ENCODE peak calls at places on chromosomes 3 and 15, in eight cellular contexts. One of them, this sample, is unnamed.

GRCh38 chr3:100590114-100590839 is 19.1 kb upstream of the ADGRG7 start:
- DNase-seq in neural crest cell: peak; percentile 67
- DNase-seq in WTC11: peak; percentile 49
- DNase-seq in cardiac muscle cell: peak; percentile 76
- DNase-seq in right atrium auricular region: peak; percentile 75
- DNase-seq in BE2C: peak; percentile 50
- DNase-seq in upper lobe of right lung: no peak
- DNase-seq in pancreas: no peak
- DNase-seq in this sample: peak; percentile 34

GRCh38 chr3:71028802-71029201 is 554.7 kb downstream of the FOXP1 start:
- DNase-seq in neural crest cell: no peak
- DNase-seq in WTC11: no peak
- DNase-seq in cardiac muscle cell: no peak
- DNase-seq in right atrium auricular region: no peak
- DNase-seq in BE2C: no peak
- DNase-seq in upper lobe of right lung: no peak
- DNase-seq in pancreas: no peak
- DNase-seq in this sample: no peak

GRCh38 chr15:48823237-48823636 is 12.4 kb upstream of the CEP152 start:
- DNase-seq in neural crest cell: no peak
- DNase-seq in WTC11: peak; percentile 17
- DNase-seq in cardiac muscle cell: no peak
- DNase-seq in right atrium auricular region: no peak
- DNase-seq in BE2C: no peak
- DNase-seq in upper lobe of right lung: no peak
- DNase-seq in pancreas: no peak
- DNase-seq in this sample: no peak

GRCh38 chr3:7788881-7789280 is 712.7 kb upstream of the LMCD1 start:
- DNase-seq in neural crest cell: no peak
- DNase-seq in WTC11: no peak
- DNase-seq in cardiac muscle cell: no peak
- DNase-seq in right atrium auricular region: no peak
- DNase-seq in BE2C: no peak
- DNase-seq in upper lobe of right lung: no peak
- DNase-seq in pancreas: no peak
- DNase-seq in this sample: no peak

GRCh38 chr3:73432021-73432722 is 192.6 kb downstream of the PDZRN3 start:
- DNase-seq in neural crest cell: no peak
- DNase-seq in WTC11: no peak
- DNase-seq in cardiac muscle cell: peak; percentile 68
- DNase-seq in right atrium auricular region: no peak
- DNase-seq in BE2C: peak; percentile 49
- DNase-seq in upper lobe of right lung: no peak
- DNase-seq in pancreas: no peak
- DNase-seq in this sample: no peak

GRCh38 chr3:139299261-139300132 is 44.3 kb upstream of the MRPS22 start:
- DNase-seq in neural crest cell: no peak
- DNase-seq in WTC11: peak; percentile 14
- DNase-seq in cardiac muscle cell: no peak
- DNase-seq in right atrium auricular region: no peak
- DNase-seq in BE2C: no peak
- DNase-seq in upper lobe of right lung: no peak
- DNase-seq in pancreas: peak; percentile 83
- DNase-seq in this sample: no peak

GRCh38 chr3:116579843-116580242 is 129.7 kb upstream of the TUSC7 start:
- DNase-seq in neural crest cell: peak; percentile 33
- DNase-seq in WTC11: peak; percentile 13
- DNase-seq in cardiac muscle cell: peak; percentile 46
- DNase-seq in right atrium auricular region: no peak
- DNase-seq in BE2C: peak; percentile 23
- DNase-seq in upper lobe of right lung: no peak
- DNase-seq in pancreas: no peak
- DNase-seq in this sample: no peak

GRCh38 chr15:38401101-38401500 is 52.8 kb upstream of the FAM98B start:
- DNase-seq in neural crest cell: no peak
- DNase-seq in WTC11: no peak
- DNase-seq in cardiac muscle cell: no peak
- DNase-seq in right atrium auricular region: no peak
- DNase-seq in BE2C: no peak
- DNase-seq in upper lobe of right lung: no peak
- DNase-seq in pancreas: no peak
- DNase-seq in this sample: no peak

GRCh38 chr3:126266291-126266840 is 86.0 kb upstream of the ALDH1L1 start:
- DNase-seq in neural crest cell: no peak
- DNase-seq in WTC11: peak; percentile 47
- DNase-seq in cardiac muscle cell: no peak
- DNase-seq in right atrium auricular region: peak; percentile 83
- DNase-seq in BE2C: no peak
- DNase-seq in upper lobe of right lung: peak; percentile 79
- DNase-seq in pancreas: peak; percentile 84
- DNase-seq in this sample: no peak

GRCh38 chr3:159881828-159882309 is 106.8 kb upstream of the IL12A start:
- DNase-seq in neural crest cell: no peak
- DNase-seq in WTC11: peak; percentile 33
- DNase-seq in cardiac muscle cell: peak; percentile 23
- DNase-seq in right atrium auricular region: no peak
- DNase-seq in BE2C: peak; percentile 61
- DNase-seq in upper lobe of right lung: no peak
- DNase-seq in pancreas: no peak
- DNase-seq in this sample: no peak

GRCh38 chr15:75673426-75674247 is 25.9 kb downstream of the SNX33 start:
- DNase-seq in neural crest cell: no peak
- DNase-seq in WTC11: no peak
- DNase-seq in cardiac muscle cell: no peak
- DNase-seq in right atrium auricular region: peak; percentile 89
- DNase-seq in BE2C: no peak
- DNase-seq in upper lobe of right lung: peak; percentile 81
- DNase-seq in pancreas: no peak
- DNase-seq in this sample: no peak

GRCh38 chr3:175003590-175003989 is 144.5 kb downstream of the NAALADL2 start:
- DNase-seq in neural crest cell: no peak
- DNase-seq in WTC11: no peak
- DNase-seq in cardiac muscle cell: no peak
- DNase-seq in right atrium auricular region: no peak
- DNase-seq in BE2C: no peak
- DNase-seq in upper lobe of right lung: no peak
- DNase-seq in pancreas: no peak
- DNase-seq in this sample: no peak

GRCh38 chr15:22845289-22845900 is 6.9 kb downstream of the NIPA2 start:
- DNase-seq in neural crest cell: no peak
- DNase-seq in WTC11: peak; percentile 57
- DNase-seq in cardiac muscle cell: peak; percentile 81
- DNase-seq in right atrium auricular region: no peak
- DNase-seq in BE2C: no peak
- DNase-seq in upper lobe of right lung: no peak
- DNase-seq in pancreas: no peak
- DNase-seq in this sample: peak; percentile 56

GRCh38 chr15:78360426-78360825 is 20.3 kb downstream of the CRABP1 start:
- DNase-seq in neural crest cell: no peak
- DNase-seq in WTC11: no peak
- DNase-seq in cardiac muscle cell: peak; percentile 93
- DNase-seq in right atrium auricular region: no peak
- DNase-seq in BE2C: peak; percentile 45
- DNase-seq in upper lobe of right lung: no peak
- DNase-seq in pancreas: no peak
- DNase-seq in this sample: no peak

GRCh38 chr3:88005066-88005465 is 53.7 kb downstream of the CGGBP1 start:
- DNase-seq in neural crest cell: no peak
- DNase-seq in WTC11: no peak
- DNase-seq in cardiac muscle cell: peak; percentile 12
- DNase-seq in right atrium auricular region: no peak
- DNase-seq in BE2C: no peak
- DNase-seq in upper lobe of right lung: no peak
- DNase-seq in pancreas: no peak
- DNase-seq in this sample: no peak

GRCh38 chr15:83565553-83566159 is 88.3 kb upstream of the ADAMTSL3 start:
- DNase-seq in neural crest cell: peak; percentile 25
- DNase-seq in WTC11: no peak
- DNase-seq in cardiac muscle cell: peak; percentile 66
- DNase-seq in right atrium auricular region: no peak
- DNase-seq in BE2C: no peak
- DNase-seq in upper lobe of right lung: no peak
- DNase-seq in pancreas: no peak
- DNase-seq in this sample: no peak

GRCh38 chr15:62607643-62608042 is 434.9 kb upstream of the TPM1 start:
- DNase-seq in neural crest cell: no peak
- DNase-seq in WTC11: no peak
- DNase-seq in cardiac muscle cell: no peak
- DNase-seq in right atrium auricular region: no peak
- DNase-seq in BE2C: no peak
- DNase-seq in upper lobe of right lung: no peak
- DNase-seq in pancreas: no peak
- DNase-seq in this sample: no peak

GRCh38 chr15:82043726-82044372 is 2.0 kb downstream of the MEX3B start:
- DNase-seq in neural crest cell: no peak
- DNase-seq in WTC11: peak; percentile 48
- DNase-seq in cardiac muscle cell: no peak
- DNase-seq in right atrium auricular region: no peak
- DNase-seq in BE2C: no peak
- DNase-seq in upper lobe of right lung: no peak
- DNase-seq in pancreas: no peak
- DNase-seq in this sample: peak; percentile 35

GRCh38 chr15:70532536-70533186 is 230.7 kb downstream of the UACA start:
- DNase-seq in neural crest cell: no peak
- DNase-seq in WTC11: no peak
- DNase-seq in cardiac muscle cell: no peak
- DNase-seq in right atrium auricular region: no peak
- DNase-seq in BE2C: no peak
- DNase-seq in upper lobe of right lung: no peak
- DNase-seq in pancreas: no peak
- DNase-seq in this sample: no peak

GRCh38 chr3:129104498-129105079 is 17.0 kb downstream of the RAB43 start:
- DNase-seq in neural crest cell: no peak
- DNase-seq in WTC11: no peak
- DNase-seq in cardiac muscle cell: no peak
- DNase-seq in right atrium auricular region: no peak
- DNase-seq in BE2C: no peak
- DNase-seq in upper lobe of right lung: no peak
- DNase-seq in pancreas: no peak
- DNase-seq in this sample: no peak

GRCh38 chr3:171257251-171258179 is 202.7 kb downstream of the TNIK start:
- DNase-seq in neural crest cell: no peak
- DNase-seq in WTC11: no peak
- DNase-seq in cardiac muscle cell: peak; percentile 15
- DNase-seq in right atrium auricular region: no peak
- DNase-seq in BE2C: no peak
- DNase-seq in upper lobe of right lung: no peak
- DNase-seq in pancreas: no peak
- DNase-seq in this sample: no peak

GRCh38 chr15:60966316-60966715 is 262.8 kb downstream of the RORA start:
- DNase-seq in neural crest cell: no peak
- DNase-seq in WTC11: no peak
- DNase-seq in cardiac muscle cell: no peak
- DNase-seq in right atrium auricular region: no peak
- DNase-seq in BE2C: no peak
- DNase-seq in upper lobe of right lung: no peak
- DNase-seq in pancreas: no peak
- DNase-seq in this sample: no peak

GRCh38 chr15:39581501-39582285 is 814 bp downstream of the THBS1 start:
- DNase-seq in neural crest cell: peak; percentile 13
- DNase-seq in WTC11: peak; percentile 68
- DNase-seq in cardiac muscle cell: peak; percentile 69
- DNase-seq in right atrium auricular region: no peak
- DNase-seq in BE2C: no peak
- DNase-seq in upper lobe of right lung: peak; percentile 80
- DNase-seq in pancreas: peak; percentile 77
- DNase-seq in this sample: peak; percentile 42

DNA sequence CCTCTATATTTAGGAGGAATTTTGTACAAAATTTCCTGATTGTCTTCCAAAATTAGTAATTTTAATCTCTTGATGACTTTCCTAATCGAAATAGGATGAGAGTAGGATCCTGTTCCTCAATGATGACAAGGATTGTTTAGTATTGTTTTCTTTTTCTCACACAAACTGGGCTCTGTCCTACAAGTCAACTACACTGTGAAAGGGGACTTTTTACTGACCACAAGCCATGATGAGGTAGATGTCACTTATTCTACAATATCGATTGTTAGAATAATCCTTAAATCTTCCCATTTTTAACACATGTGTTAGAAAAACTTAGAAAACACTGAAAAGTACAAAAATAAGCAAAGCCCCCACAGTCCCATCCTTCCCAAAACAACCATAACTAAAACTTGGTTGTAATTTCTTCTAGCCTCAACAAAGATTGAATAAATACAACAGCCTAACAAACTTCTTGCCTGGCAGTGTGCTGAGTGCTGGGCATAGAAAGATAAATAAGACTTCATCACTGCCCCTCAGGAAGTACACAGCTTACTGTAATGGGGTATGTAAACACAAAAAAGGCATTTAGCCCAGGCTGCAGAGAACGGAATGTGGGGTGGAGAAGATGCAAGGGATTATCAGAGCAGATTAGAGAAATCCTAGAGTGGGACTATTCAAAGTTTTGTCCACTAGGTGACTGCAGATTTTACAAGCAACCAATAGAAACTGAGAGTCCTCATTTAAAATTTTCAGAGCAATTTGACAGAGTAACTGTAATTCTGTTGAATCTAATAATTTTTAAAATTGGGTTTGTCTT is 35.6 kb upstream of the TSC22D2 start:
- DNase-seq in neural crest cell: no peak
- DNase-seq in WTC11: no peak
- DNase-seq in cardiac muscle cell: no peak
- DNase-seq in right atrium auricular region: no peak
- DNase-seq in BE2C: no peak
- DNase-seq in upper lobe of right lung: no peak
- DNase-seq in pancreas: no peak
- DNase-seq in this sample: no peak
- TF ChIP-seq CTCF in neural crest cell: peak; percentile 48
- TF ChIP-seq CTCF in WTC11: no peak
- TF ChIP-seq CTCF in cardiac muscle cell: peak; percentile 30
- TF ChIP-seq CTCF in right atrium auricular region: peak; percentile 43
- TF ChIP-seq CTCF in BE2C: peak; percentile 31
- TF ChIP-seq CTCF in upper lobe of right lung: peak; percentile 26
- TF ChIP-seq CTCF in pancreas: no peak
- TF ChIP-seq CTCF in this sample: peak; percentile 13

GRCh38 chr3:148727242-148727641 is 29.5 kb downstream of the AGTR1 start:
- DNase-seq in neural crest cell: peak; percentile 48
- DNase-seq in WTC11: peak; percentile 56
- DNase-seq in cardiac muscle cell: peak; percentile 23
- DNase-seq in right atrium auricular region: no peak
- DNase-seq in BE2C: peak; percentile 70
- DNase-seq in upper lobe of right lung: no peak
- DNase-seq in pancreas: peak; percentile 36
- DNase-seq in this sample: peak; percentile 56
- TF ChIP-seq CTCF in neural crest cell: peak; percentile 71
- TF ChIP-seq CTCF in WTC11: peak; percentile 43
- TF ChIP-seq CTCF in cardiac muscle cell: peak; percentile 29
- TF ChIP-seq CTCF in right atrium auricular region: peak; percentile 31
- TF ChIP-seq CTCF in BE2C: peak; percentile 91
- TF ChIP-seq CTCF in upper lobe of right lung: peak; percentile 30
- TF ChIP-seq CTCF in pancreas: peak; percentile 7
- TF ChIP-seq CTCF in this sample: peak; percentile 61

GRCh38 chr15:76982756-76983155 is 12.2 kb upstream of the PSTPIP1 start:
- DNase-seq in neural crest cell: no peak
- DNase-seq in WTC11: no peak
- DNase-seq in cardiac muscle cell: no peak
- DNase-seq in right atrium auricular region: no peak
- DNase-seq in BE2C: no peak
- DNase-seq in upper lobe of right lung: no peak
- DNase-seq in pancreas: no peak
- DNase-seq in this sample: no peak
- TF ChIP-seq CTCF in neural crest cell: no peak
- TF ChIP-seq CTCF in WTC11: no peak
- TF ChIP-seq CTCF in cardiac muscle cell: no peak
- TF ChIP-seq CTCF in right atrium auricular region: no peak
- TF ChIP-seq CTCF in BE2C: no peak
- TF ChIP-seq CTCF in upper lobe of right lung: no peak
- TF ChIP-seq CTCF in pancreas: no peak
- TF ChIP-seq CTCF in this sample: no peak

GRCh38 chr3:192915306-192915705 is 2.4 kb downstream of the MB21D2 start:
- DNase-seq in neural crest cell: no peak
- DNase-seq in WTC11: peak; percentile 30
- DNase-seq in cardiac muscle cell: peak; percentile 41
- DNase-seq in right atrium auricular region: no peak
- DNase-seq in BE2C: no peak
- DNase-seq in upper lobe of right lung: no peak
- DNase-seq in pancreas: no peak
- DNase-seq in this sample: peak; percentile 41
- TF ChIP-seq CTCF in neural crest cell: peak; percentile 40
- TF ChIP-seq CTCF in WTC11: no peak
- TF ChIP-seq CTCF in cardiac muscle cell: peak; percentile 43
- TF ChIP-seq CTCF in right atrium auricular region: no peak
- TF ChIP-seq CTCF in BE2C: no peak
- TF ChIP-seq CTCF in upper lobe of right lung: no peak
- TF ChIP-seq CTCF in pancreas: no peak
- TF ChIP-seq CTCF in this sample: no peak